ENCODE peak calls at places on chromosomes 1 and 21, in ten cellular contexts. Y is endodermal cell; X is C1 segment of cervical spinal cord; A is left cardiac atrium; U is H7; B is stimulated activated CD8-positive, alpha-beta memory T cell treated with anti-CD3 and anti-CD28 coated beads, Interleukin-7, amount 100 ng/mL, for 1 hour; S is naive thymus-derived CD8-positive, alpha-beta T cell; O is endothelial cell of umbilical vein; P is prostate gland; Q is A172. V is an unnamed sample.

GRCh38 chr1:159774465-159774864 is 6.3 kb upstream of the DUSP23 start:
- DNase-seq in Y (no peak), X (no peak), A (no peak), U (no peak), B (no peak), S (no peak), O (peak; percentile 51), P (no peak), Q (no peak), V (no peak)

GRCh38 chr1:78387872-78388271 is 102.9 kb upstream of the PTGFR start:
- DNase-seq in Y (no peak), X (no peak), A (no peak), U (no peak), B (no peak), S (no peak), O (no peak), P (no peak), Q (no peak), V (no peak)

GRCh38 chr1:162740755-162741154 is 49.7 kb upstream of the HSD17B7 start:
- DNase-seq in Y (no peak), X (no peak), A (peak; percentile 26), U (no peak), B (no peak), S (no peak), O (no peak), P (no peak), Q (no peak), V (no peak)

GRCh38 chr1:205447457-205448415 is 8.1 kb downstream of the BLACAT1 start:
- DNase-seq in Y (peak; percentile 89), X (no peak), A (no peak), U (peak; percentile 82), B (no peak), S (no peak), O (no peak), P (no peak), Q (no peak), V (no peak)

GRCh38 chr21:37915941-37916794 is at the start of gene KCNJ6:
- DNase-seq in Y (peak; percentile 93), X (no peak), A (peak; percentile 38), U (peak; percentile 90), B (no peak), S (no peak), O (peak; percentile 47), P (peak; percentile 14), Q (peak; percentile 6), V (no peak)

GRCh38 chr21:43645414-43645891 is 13.8 kb downstream of the HSF2BP start:
- DNase-seq in Y (peak; percentile 77), X (no peak), A (peak; percentile 54), U (peak; percentile 67), B (no peak), S (no peak), O (peak; percentile 84), P (peak; percentile 64), Q (peak; percentile 95), V (peak; percentile 67)

GRCh38 chr1:161390559-161390858 is 22.8 kb upstream of the CFAP126 start:
- DNase-seq in Y (no peak), X (no peak), A (no peak), U (no peak), B (no peak), S (no peak), O (no peak), P (no peak), Q (no peak), V (no peak)

GRCh38 chr21:36070999-36071398 is 1.2 kb downstream of the CBR1 start:
- DNase-seq in Y (no peak), X (no peak), A (no peak), U (no peak), B (no peak), S (no peak), O (no peak), P (no peak), Q (no peak), V (no peak)